ENCODE peak calls at places on chromosomes 6 and 20, in ten cellular contexts. P, S, Q, N, W, I, J, M, Y and K are unnamed samples.

GRCh38 chr20:61385731-61386130 is 133.7 kb downstream of the CDH4 start:
- DNase-seq in P (no peak), S (no peak), Q (no peak), N (no peak), W (no peak), I (no peak), J (no peak), M (no peak), Y (no peak), K (no peak)

GRCh38 chr20:47489448-47489872 is 12.2 kb upstream of the NCOA3 start:
- DNase-seq in P (no peak), S (peak), Q (no peak), N (peak), W (no peak), I (no peak), J (no peak), M (no peak), Y (no peak), K (no peak)

GRCh38 chr6:169847773-169848380 is 96.5 kb downstream of the ERMARD start:
- DNase-seq in P (peak), S (no peak), Q (no peak), N (no peak), W (no peak), I (no peak), J (no peak), M (no peak), Y (no peak), K (no peak)

GRCh38 chr6:147642458-147642857 is 134.0 kb downstream of the SAMD5 start:
- DNase-seq in P (no peak), S (no peak), Q (peak), N (no peak), W (peak), I (no peak), J (no peak), M (no peak), Y (no peak), K (no peak)

GRCh38 chr6:125182237-125183018 is 28.9 kb downstream of the TPD52L1 start:
- DNase-seq in P (no peak), S (no peak), Q (no peak), N (no peak), W (no peak), I (no peak), J (no peak), M (no peak), Y (no peak), K (no peak)

GRCh38 chr20:34579936-34580587 is 21.5 kb downstream of the MAP1LC3A start:
- DNase-seq in P (no peak), S (no peak), Q (no peak), N (no peak), W (peak), I (no peak), J (no peak), M (no peak), Y (no peak), K (no peak)

GRCh38 chr6:10809098-10809497 is 29.2 kb downstream of the MAK start:
- DNase-seq in P (no peak), S (no peak), Q (no peak), N (no peak), W (no peak), I (no peak), J (no peak), M (no peak), Y (no peak), K (no peak)

GRCh38 chr6:41039060-41039998 is at the start of gene UNC5CL:
- DNase-seq in P (no peak), S (no peak), Q (peak), N (no peak), W (peak), I (no peak), J (peak), M (no peak), Y (peak), K (no peak)

GRCh38 chr6:4797590-4797989 is 21.4 kb downstream of the CDYL start:
- DNase-seq in P (no peak), S (no peak), Q (no peak), N (no peak), W (no peak), I (no peak), J (no peak), M (no peak), Y (no peak), K (no peak)

GRCh38 chr20:5524886-5525285 is 208.1 kb upstream of the PROKR2 start:
- DNase-seq in P (no peak), S (no peak), Q (peak), N (no peak), W (no peak), I (no peak), J (no peak), M (no peak), Y (no peak), K (no peak)

GRCh38 chr6:84428300-84428907 is 201.0 kb upstream of the CEP162 start:
- DNase-seq in P (no peak), S (peak), Q (peak), N (peak), W (peak), I (no peak), J (peak), M (no peak), Y (no peak), K (no peak)

GRCh38 chr6:43263314-43264178 is 20.3 kb downstream of the TTBK1 start:
- DNase-seq in P (peak), S (peak), Q (peak), N (peak), W (peak), I (peak), J (peak), M (peak), Y (peak), K (no peak)

GRCh38 chr6:3138341-3138740 is 19.0 kb downstream of the TUBB2A start:
- DNase-seq in P (no peak), S (no peak), Q (no peak), N (no peak), W (peak), I (no peak), J (no peak), M (no peak), Y (no peak), K (no peak)

GRCh38 chr6:169145991-169146501 is 107.6 kb downstream of the THBS2 start:
- DNase-seq in P (peak), S (no peak), Q (peak), N (no peak), W (no peak), I (no peak), J (no peak), M (no peak), Y (no peak), K (no peak)

GRCh38 chr20:57476073-57476526 is 48.8 kb downstream of the CTCFL start:
- DNase-seq in P (peak), S (no peak), Q (no peak), N (no peak), W (no peak), I (no peak), J (no peak), M (no peak), Y (no peak), K (no peak)

GRCh38 chr6:166277021-166277420 is 31.2 kb downstream of the PRR18 start:
- DNase-seq in P (no peak), S (no peak), Q (no peak), N (no peak), W (no peak), I (peak), J (no peak), M (no peak), Y (no peak), K (no peak)

GRCh38 chr6:69630767-69631166 is 166.0 kb downstream of the LMBRD1 start:
- DNase-seq in P (no peak), S (no peak), Q (no peak), N (no peak), W (no peak), I (no peak), J (no peak), M (no peak), Y (no peak), K (no peak)

GRCh38 chr20:57768519-57768918 is 58.7 kb upstream of the PMEPA1 start:
- DNase-seq in P (no peak), S (no peak), Q (no peak), N (no peak), W (no peak), I (no peak), J (no peak), M (no peak), Y (no peak), K (no peak)